ENCODE peak calls at places on chromosomes 11 and 22, in seven cellular contexts. R, G, A, B, T, Z and C are unnamed samples.
A peak's percentile ranks its signal among the peaks of the same experiment; 100 is the strongest.

GRCh38 chr22:48418831-48419230 is 1408.8 kb downstream of the BRD1 start:
- DNase-seq in A (no peak), G (no peak), B (no peak), Z (no peak), R (no peak), T (no peak), C (no peak)

GRCh38 chr11:61834278-61835004 is 6.3 kb downstream of the FADS2 start:
- DNase-seq in Z (peak; percentile 59), R (peak; percentile 23), G (no peak), B (peak; percentile 73), A (peak; percentile 57), T (no peak), C (peak; percentile 78)

GRCh38 chr11:126411971-126412381 is 56.5 kb downstream of the ST3GAL4 start:
- DNase-seq in Z (no peak), G (no peak), B (no peak), A (no peak), T (no peak), R (no peak), C (no peak)

GRCh38 chr11:13775471-13775870 is 107.0 kb downstream of the FAR1 start:
- DNase-seq in B (no peak), R (no peak), T (no peak), G (no peak), A (no peak), Z (no peak), C (no peak)

GRCh38 chr11:59292611-59293010 is 66.1 kb upstream of the OR5AN1 start:
- DNase-seq in G (no peak), B (no peak), A (no peak), Z (no peak), R (no peak), T (no peak), C (no peak)

GRCh38 chr11:108616549-108616948 is 23.0 kb upstream of the EXPH5 start:
- DNase-seq in T (no peak), Z (no peak), B (no peak), G (no peak), A (peak; percentile 91), R (no peak), C (no peak)

GRCh38 chr11:67483498-67483798 is 622 bp downstream of the AIP start:
- DNase-seq in A (no peak), B (no peak), G (no peak), R (no peak), T (no peak), Z (no peak), C (no peak)

GRCh38 chr11:125281831-125282595 is 117.5 kb downstream of the PKNOX2 start:
- DNase-seq in B (no peak), G (no peak), Z (no peak), T (no peak), A (peak; percentile 64), R (no peak), C (no peak)

GRCh38 chr11:27910186-27910941 is 197.6 kb downstream of the KIF18A start:
- DNase-seq in B (no peak), Z (no peak), T (no peak), A (peak; percentile 90), R (no peak), G (no peak), C (no peak)

GRCh38 chr11:96736591-96736990 is 346.8 kb downstream of the JRKL start:
- DNase-seq in A (no peak), G (no peak), R (no peak), Z (no peak), T (no peak), B (no peak), C (no peak)